ENCODE peak calls at places on chromosome 6, in seven cellular contexts. K is mesothelial cell of epicardium, X is fibroblast of the aortic adventitia, U is Calu3, Q is glutamatergic neuron, P is B cell, O is endothelial cell. N is an unnamed sample.

GRCh38 chr6:156774872-156775405 is 2.2 kb upstream of the ARID1B start:
- DNase-seq in K (no peak), X (peak), U (no peak), Q (peak), P (no peak), O (no peak), N (no peak)

GRCh38 chr6:47551670-47552069 is 74.1 kb downstream of the CD2AP start:
- DNase-seq in K (no peak), X (no peak), U (no peak), Q (no peak), P (no peak), O (no peak), N (no peak)

GRCh38 chr6:167968091-167968490 is 29.4 kb upstream of the KIF25 start:
- DNase-seq in K (no peak), X (no peak), U (peak), Q (peak), P (no peak), O (peak), N (peak)

GRCh38 chr6:29729774-29730328 is 6.6 kb downstream of the HLA-F start:
- DNase-seq in K (no peak), X (no peak), U (no peak), Q (no peak), P (peak), O (no peak), N (no peak)

GRCh38 chr6:155108070-155108815 is 113.1 kb downstream of the TIAM2 start:
- DNase-seq in K (no peak), X (no peak), U (no peak), Q (no peak), P (no peak), O (peak), N (no peak)

GRCh38 chr6:168558686-168559085 is 117.7 kb downstream of the SMOC2 start:
- DNase-seq in K (no peak), X (no peak), U (no peak), Q (no peak), P (no peak), O (no peak), N (no peak)

GRCh38 chr6:9056556-9056955 is 621.2 kb upstream of the SLC35B3 start:
- DNase-seq in K (no peak), X (no peak), U (no peak), Q (no peak), P (no peak), O (no peak), N (no peak)

GRCh38 chr6:30483677-30484279 is 5.5 kb upstream of the HLA-E start:
- DNase-seq in K (no peak), X (peak), U (peak), Q (no peak), P (peak), O (peak), N (peak)

GRCh38 chr6:6277418-6277817 is 43.0 kb downstream of the F13A1 start:
- DNase-seq in K (no peak), X (peak), U (no peak), Q (no peak), P (no peak), O (no peak), N (no peak)

GRCh38 chr6:41462980-41463930 is 82.9 kb upstream of the FOXP4 start:
- DNase-seq in K (no peak), X (peak), U (peak), Q (peak), P (peak), O (peak), N (peak)

GRCh38 chr6:85455627-85456026 is 5.7 kb downstream of the NT5E start:
- DNase-seq in K (no peak), X (no peak), U (no peak), Q (no peak), P (no peak), O (no peak), N (no peak)

GRCh38 chr6:3795836-3796395 is 44.4 kb upstream of the PXDC1 start:
- DNase-seq in K (no peak), X (no peak), U (no peak), Q (no peak), P (no peak), O (no peak), N (no peak)

GRCh38 chr6:36109092-36109491 is 21.2 kb upstream of the MAPK13 start:
- DNase-seq in K (no peak), X (no peak), U (no peak), Q (no peak), P (peak), O (no peak), N (no peak)

GRCh38 chr6:14241255-14242070 is 123.9 kb downstream of the CD83 start:
- DNase-seq in K (no peak), X (no peak), U (no peak), Q (no peak), P (no peak), O (no peak), N (no peak)

GRCh38 chr6:107124934-107125348 is 9.6 kb upstream of the BEND3 start:
- DNase-seq in K (no peak), X (no peak), U (no peak), Q (peak), P (no peak), O (no peak), N (no peak)

GRCh38 chr6:123171341-123171740 is 175.3 kb downstream of the CLVS2 start:
- DNase-seq in K (no peak), X (no peak), U (no peak), Q (no peak), P (no peak), O (no peak), N (no peak)

GRCh38 chr6:136607204-136607931 is 57.1 kb upstream of the MAP7 start:
- DNase-seq in K (no peak), X (peak), U (no peak), Q (no peak), P (no peak), O (no peak), N (no peak)

GRCh38 chr6:104526383-104526782 is 333.3 kb downstream of the HACE1 start:
- DNase-seq in K (no peak), X (peak), U (peak), Q (no peak), P (no peak), O (no peak), N (no peak)

GRCh38 chr6:168043193-168043847 is 35.7 kb downstream of the FRMD1 start:
- DNase-seq in K (no peak), X (no peak), U (no peak), Q (no peak), P (no peak), O (no peak), N (no peak)

GRCh38 chr6:42306439-42307140 is 88.9 kb upstream of the MRPS10 start:
- DNase-seq in K (no peak), X (no peak), U (no peak), Q (no peak), P (no peak), O (no peak), N (no peak)

GRCh38 chr6:160141001-160141726 is 19.5 kb downstream of the SLC22A1 start:
- DNase-seq in K (no peak), X (peak), U (no peak), Q (no peak), P (no peak), O (no peak), N (no peak)

GRCh38 chr6:13351271-13351670 is 22.9 kb upstream of the TBC1D7 start:
- DNase-seq in K (no peak), X (no peak), U (no peak), Q (no peak), P (no peak), O (no peak), N (peak)

GRCh38 chr6:47464052-47464451 is 13.5 kb upstream of the CD2AP start:
- DNase-seq in K (no peak), X (no peak), U (no peak), Q (no peak), P (no peak), O (no peak), N (no peak)

GRCh38 chr6:71395731-71396409 is 107.3 kb downstream of the OGFRL1 start:
- DNase-seq in K (no peak), X (no peak), U (no peak), Q (no peak), P (no peak), O (no peak), N (no peak)

GRCh38 chr6:149330133-149330532 is 12.6 kb downstream of the TAB2 start:
- DNase-seq in K (no peak), X (no peak), U (no peak), Q (no peak), P (no peak), O (no peak), N (no peak)

GRCh38 chr6:158764188-158764849 is 54.8 kb downstream of the EZR start:
- DNase-seq in K (no peak), X (no peak), U (no peak), Q (no peak), P (peak), O (no peak), N (no peak)

GRCh38 chr6:70124882-70125535 is 177.9 kb downstream of the COL9A1 start:
- DNase-seq in K (no peak), X (peak), U (peak), Q (no peak), P (no peak), O (no peak), N (no peak)

GRCh38 chr6:149335924-149336323 is 18.4 kb downstream of the TAB2 start:
- DNase-seq in K (no peak), X (peak), U (no peak), Q (no peak), P (no peak), O (no peak), N (no peak)

GRCh38 chr6:7912736-7913517 is 2.3 kb upstream of the TXNDC5 start:
- DNase-seq in K (no peak), X (peak), U (no peak), Q (no peak), P (no peak), O (no peak), N (no peak)

GRCh38 chr6:3227363-3228045 is at the start of gene TUBB2B:
- DNase-seq in K (peak), X (no peak), U (peak), Q (peak), P (peak), O (peak), N (peak)

GRCh38 chr6:147131728-147132127 is 72.5 kb upstream of the STXBP5 start:
- DNase-seq in K (no peak), X (peak), U (no peak), Q (no peak), P (no peak), O (no peak), N (no peak)

GRCh38 chr6:93040375-93040774 is 379.0 kb downstream of the EPHA7 start:
- DNase-seq in K (no peak), X (no peak), U (no peak), Q (no peak), P (no peak), O (no peak), N (no peak)

GRCh38 chr6:28922841-28923317 is 906 bp downstream of the TRIM27 start:
- DNase-seq in K (no peak), X (peak), U (peak), Q (no peak), P (peak), O (peak), N (peak)

GRCh38 chr6:140237251-140237650 is 862.8 kb upstream of the CITED2 start:
- DNase-seq in K (no peak), X (no peak), U (no peak), Q (no peak), P (no peak), O (no peak), N (no peak)

GRCh38 chr6:111253999-111254778 is 166.9 kb downstream of the SLC16A10 start:
- DNase-seq in K (no peak), X (no peak), U (no peak), Q (no peak), P (no peak), O (no peak), N (no peak)

GRCh38 chr6:131920656-131921055 is 30.5 kb downstream of the CCN2 start:
- DNase-seq in K (no peak), X (no peak), U (no peak), Q (no peak), P (no peak), O (no peak), N (no peak)

GRCh38 chr6:131923356-131923755 is 27.8 kb downstream of the CCN2 start:
- DNase-seq in K (no peak), X (peak), U (peak), Q (peak), P (peak), O (peak), N (peak)

GRCh38 chr6:131929227-131929626 is 21.9 kb downstream of the CCN2 start:
- DNase-seq in K (no peak), X (no peak), U (no peak), Q (no peak), P (no peak), O (no peak), N (no peak)

DNA sequence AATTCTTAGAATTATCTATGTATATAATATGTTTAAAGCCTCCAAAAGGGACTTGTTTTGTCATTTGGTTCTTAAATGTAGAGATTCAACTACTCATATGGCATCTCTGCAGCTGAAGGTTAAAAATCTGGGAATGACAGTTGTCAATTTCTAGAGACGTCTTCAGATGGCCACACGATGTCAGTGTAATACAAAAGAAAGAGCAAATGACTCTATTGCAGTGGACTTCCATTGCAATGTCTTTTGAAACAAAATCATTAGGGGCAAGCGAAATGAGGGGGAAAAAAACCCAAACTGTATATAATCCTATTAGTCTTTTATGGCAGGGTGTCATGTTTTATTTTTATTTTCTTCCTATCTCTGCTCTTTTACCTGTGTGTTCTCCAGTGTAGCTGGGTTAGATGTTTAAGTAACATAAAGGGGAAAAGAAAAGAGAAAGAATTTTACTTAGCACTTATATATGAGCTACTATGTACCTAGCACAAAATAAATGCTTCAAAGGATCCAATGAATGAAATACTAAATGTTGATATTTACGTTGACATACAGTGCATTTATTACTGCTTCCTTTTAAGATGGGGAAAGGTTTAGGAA is 26.2 kb downstream of the CCN2 start:
- DNase-seq in K (no peak), X (peak), U (no peak), Q (no peak), P (peak), O (no peak), N (no peak)
- TF ChIP-seq CTCF in K (no peak), X (peak), U (peak), Q (no peak), P (peak), O (no peak), N (peak)

DNA sequence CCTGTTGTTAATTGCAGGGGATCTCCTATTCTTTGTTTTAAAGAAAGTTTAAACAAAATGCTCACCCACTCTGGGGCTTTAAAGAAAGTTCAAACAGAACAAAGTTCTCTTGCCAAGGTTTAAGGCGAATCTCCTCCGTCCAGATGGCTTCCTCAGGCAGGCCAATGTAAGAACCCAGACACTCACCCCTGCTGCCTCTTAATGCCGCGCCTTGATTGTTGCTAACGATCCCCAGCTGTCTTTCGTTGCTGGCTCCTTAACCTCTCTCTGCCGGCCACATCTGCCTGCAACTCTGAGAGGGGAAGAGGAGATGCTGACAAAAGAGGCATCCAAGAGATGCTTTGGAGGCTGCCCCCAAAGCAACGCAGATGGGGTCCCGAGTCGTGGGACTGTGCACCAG is 235.0 kb upstream of the PRDM1 start:
- DNase-seq in K (no peak), X (peak), U (no peak), Q (peak), P (no peak), O (no peak), N (no peak)
- TF ChIP-seq CTCF in K (no peak), X (no peak), U (no peak), Q (no peak), P (no peak), O (no peak), N (no peak)

DNA sequence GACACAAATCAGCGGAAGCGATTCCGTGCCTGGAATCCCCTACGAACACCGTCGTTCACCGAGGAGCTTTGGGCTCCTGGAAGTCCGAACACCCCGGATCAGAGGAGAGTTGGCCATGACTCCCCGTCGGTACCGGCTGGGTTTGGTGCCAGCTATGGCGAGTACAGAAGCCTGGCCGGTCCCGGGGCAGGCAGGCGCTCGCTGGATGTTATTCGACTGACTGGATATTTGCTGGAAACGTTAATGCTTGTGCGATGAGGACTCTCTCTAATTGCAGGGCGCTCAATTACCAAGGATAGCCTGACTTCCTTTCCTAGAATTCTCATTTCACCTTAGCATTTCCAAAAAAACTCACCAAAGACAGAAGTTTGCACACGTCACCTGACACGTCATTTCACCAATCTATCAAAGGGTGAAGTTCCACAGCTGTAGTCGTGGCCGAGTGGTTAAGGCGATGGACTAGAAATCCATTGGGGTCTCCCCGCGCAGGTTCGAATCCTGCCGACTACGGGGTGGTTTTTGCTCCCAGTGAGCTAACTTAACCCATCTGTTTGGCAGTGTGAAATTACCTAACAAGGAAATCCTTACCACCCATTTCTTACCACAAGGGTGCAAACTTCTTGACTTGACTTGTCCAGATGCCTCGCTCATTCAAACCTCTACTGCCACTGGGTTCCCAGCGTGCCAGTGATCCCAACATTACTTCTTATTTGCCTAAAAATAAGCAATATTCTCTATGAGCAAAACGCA is 22.7 kb upstream of the ZNF184 start:
- DNase-seq in K (no peak), X (peak), U (peak), Q (peak), P (peak), O (peak), N (peak)
- TF ChIP-seq CTCF in K (no peak), X (peak), U (no peak), Q (no peak), P (no peak), O (no peak), N (peak)

DNA sequence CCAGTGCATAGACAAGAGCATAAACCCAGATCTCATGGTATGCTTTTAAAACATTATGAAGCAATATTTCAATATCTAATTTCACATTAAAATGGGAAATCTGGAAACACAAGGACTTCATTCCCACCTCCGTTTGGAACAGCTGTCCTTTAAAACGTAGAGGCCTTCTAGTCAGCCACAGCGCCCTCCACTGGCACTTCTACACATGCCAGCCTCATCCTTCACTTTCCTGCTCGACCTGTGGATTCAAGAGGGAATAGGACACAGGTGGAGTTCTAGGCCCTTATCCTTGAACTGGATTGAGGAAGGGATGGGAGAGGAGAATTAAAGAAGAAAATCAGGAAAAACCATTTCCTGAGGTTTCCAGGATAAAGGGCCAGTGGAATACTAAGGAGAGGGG is 85.6 kb downstream of the LYRM4 start:
- DNase-seq in K (no peak), X (no peak), U (no peak), Q (peak), P (peak), O (peak), N (peak)
- TF ChIP-seq CTCF in K (no peak), X (peak), U (no peak), Q (peak), P (no peak), O (peak), N (peak)

GRCh38 chr6:68726992-68727391 is 91.9 kb downstream of the ADGRB3 start:
- DNase-seq in K (no peak), X (no peak), U (no peak), Q (no peak), P (no peak), O (no peak), N (no peak)
- TF ChIP-seq CTCF in K (no peak), X (no peak), U (no peak), Q (no peak), P (no peak), O (no peak), N (no peak)

GRCh38 chr6:95648636-95649035 is 71.3 kb downstream of the MANEA start:
- DNase-seq in K (no peak), X (no peak), U (peak), Q (no peak), P (no peak), O (peak), N (no peak)
- TF ChIP-seq CTCF in K (no peak), X (no peak), U (no peak), Q (no peak), P (no peak), O (no peak), N (no peak)